ENCODE peak calls at places on chromosomes 16 and 17, in nine cellular contexts. One of them, this sample, is unnamed.

GRCh38 chr16:55569025-55569424 is 2.5 kb downstream of the CAPNS2 start:
- DNase-seq in fibroblast of mammary gland: peak
- DNase-seq in NCI-H1417 treated with DMSO at 0.1 percent for 48 hours: no peak
- DNase-seq in HFF-Myc: no peak
- DNase-seq in activated CD8-positive, alpha-beta memory T cell treated with anti-CD3 and anti-CD28 coated beads for 48 hours: no peak
- DNase-seq in T-helper 2 cell: no peak
- DNase-seq in progenitor cell of endocrine pancreas: no peak
- DNase-seq in substantia nigra: no peak
- DNase-seq in heart left ventricle: no peak
- DNase-seq in this sample: no peak

GRCh38 chr17:9230346-9230745 is 209.0 kb downstream of the NTN1 start:
- DNase-seq in fibroblast of mammary gland: peak
- DNase-seq in NCI-H1417 treated with DMSO at 0.1 percent for 48 hours: no peak
- DNase-seq in HFF-Myc: no peak
- DNase-seq in activated CD8-positive, alpha-beta memory T cell treated with anti-CD3 and anti-CD28 coated beads for 48 hours: no peak
- DNase-seq in T-helper 2 cell: no peak
- DNase-seq in progenitor cell of endocrine pancreas: no peak
- DNase-seq in substantia nigra: no peak
- DNase-seq in heart left ventricle: no peak
- DNase-seq in this sample: no peak

GRCh38 chr17:2929881-2930533 is 133.4 kb downstream of the OR1D5 start:
- DNase-seq in fibroblast of mammary gland: peak
- DNase-seq in NCI-H1417 treated with DMSO at 0.1 percent for 48 hours: no peak
- DNase-seq in HFF-Myc: no peak
- DNase-seq in activated CD8-positive, alpha-beta memory T cell treated with anti-CD3 and anti-CD28 coated beads for 48 hours: no peak
- DNase-seq in T-helper 2 cell: peak
- DNase-seq in progenitor cell of endocrine pancreas: peak
- DNase-seq in substantia nigra: no peak
- DNase-seq in heart left ventricle: no peak
- DNase-seq in this sample: no peak

GRCh38 chr16:14321542-14321941 is 250.4 kb downstream of the MRTFB start:
- DNase-seq in fibroblast of mammary gland: no peak
- DNase-seq in NCI-H1417 treated with DMSO at 0.1 percent for 48 hours: no peak
- DNase-seq in HFF-Myc: no peak
- DNase-seq in activated CD8-positive, alpha-beta memory T cell treated with anti-CD3 and anti-CD28 coated beads for 48 hours: no peak
- DNase-seq in T-helper 2 cell: no peak
- DNase-seq in progenitor cell of endocrine pancreas: no peak
- DNase-seq in substantia nigra: no peak
- DNase-seq in heart left ventricle: peak
- DNase-seq in this sample: no peak

GRCh38 chr17:30376621-30377452 is 1.9 kb upstream of the CPD start:
- DNase-seq in fibroblast of mammary gland: peak
- DNase-seq in NCI-H1417 treated with DMSO at 0.1 percent for 48 hours: peak
- DNase-seq in HFF-Myc: peak
- DNase-seq in activated CD8-positive, alpha-beta memory T cell treated with anti-CD3 and anti-CD28 coated beads for 48 hours: no peak
- DNase-seq in T-helper 2 cell: peak
- DNase-seq in progenitor cell of endocrine pancreas: no peak
- DNase-seq in substantia nigra: no peak
- DNase-seq in heart left ventricle: peak
- DNase-seq in this sample: no peak

GRCh38 chr16:86732621-86733297 is 154.4 kb downstream of the FOXL1 start:
- DNase-seq in fibroblast of mammary gland: peak
- DNase-seq in NCI-H1417 treated with DMSO at 0.1 percent for 48 hours: no peak
- DNase-seq in HFF-Myc: no peak
- DNase-seq in activated CD8-positive, alpha-beta memory T cell treated with anti-CD3 and anti-CD28 coated beads for 48 hours: no peak
- DNase-seq in T-helper 2 cell: no peak
- DNase-seq in progenitor cell of endocrine pancreas: no peak
- DNase-seq in substantia nigra: no peak
- DNase-seq in heart left ventricle: no peak
- DNase-seq in this sample: no peak

GRCh38 chr17:60134396-60135159 is 15.2 kb upstream of the CA4 start:
- DNase-seq in fibroblast of mammary gland: peak
- DNase-seq in NCI-H1417 treated with DMSO at 0.1 percent for 48 hours: no peak
- DNase-seq in HFF-Myc: no peak
- DNase-seq in activated CD8-positive, alpha-beta memory T cell treated with anti-CD3 and anti-CD28 coated beads for 48 hours: no peak
- DNase-seq in T-helper 2 cell: no peak
- DNase-seq in progenitor cell of endocrine pancreas: no peak
- DNase-seq in substantia nigra: no peak
- DNase-seq in heart left ventricle: peak
- DNase-seq in this sample: peak

GRCh38 chr17:1153795-1154546 is 25.8 kb downstream of the ABR start:
- DNase-seq in fibroblast of mammary gland: peak
- DNase-seq in NCI-H1417 treated with DMSO at 0.1 percent for 48 hours: peak
- DNase-seq in HFF-Myc: no peak
- DNase-seq in activated CD8-positive, alpha-beta memory T cell treated with anti-CD3 and anti-CD28 coated beads for 48 hours: no peak
- DNase-seq in T-helper 2 cell: no peak
- DNase-seq in progenitor cell of endocrine pancreas: no peak
- DNase-seq in substantia nigra: peak
- DNase-seq in heart left ventricle: no peak
- DNase-seq in this sample: no peak

GRCh38 chr17:1963250-1963649 is 61.9 kb downstream of the RTN4RL1 start:
- DNase-seq in fibroblast of mammary gland: no peak
- DNase-seq in NCI-H1417 treated with DMSO at 0.1 percent for 48 hours: no peak
- DNase-seq in HFF-Myc: no peak
- DNase-seq in activated CD8-positive, alpha-beta memory T cell treated with anti-CD3 and anti-CD28 coated beads for 48 hours: no peak
- DNase-seq in T-helper 2 cell: no peak
- DNase-seq in progenitor cell of endocrine pancreas: no peak
- DNase-seq in substantia nigra: no peak
- DNase-seq in heart left ventricle: no peak
- DNase-seq in this sample: no peak

GRCh38 chr17:74715144-74715543 is 2.4 kb upstream of the CD300LF start:
- DNase-seq in fibroblast of mammary gland: no peak
- DNase-seq in NCI-H1417 treated with DMSO at 0.1 percent for 48 hours: no peak
- DNase-seq in HFF-Myc: no peak
- DNase-seq in activated CD8-positive, alpha-beta memory T cell treated with anti-CD3 and anti-CD28 coated beads for 48 hours: no peak
- DNase-seq in T-helper 2 cell: no peak
- DNase-seq in progenitor cell of endocrine pancreas: no peak
- DNase-seq in substantia nigra: no peak
- DNase-seq in heart left ventricle: no peak
- DNase-seq in this sample: no peak

GRCh38 chr16:819336-819735 is 18.8 kb upstream of the GNG13 start:
- DNase-seq in fibroblast of mammary gland: no peak
- DNase-seq in NCI-H1417 treated with DMSO at 0.1 percent for 48 hours: no peak
- DNase-seq in HFF-Myc: no peak
- DNase-seq in activated CD8-positive, alpha-beta memory T cell treated with anti-CD3 and anti-CD28 coated beads for 48 hours: no peak
- DNase-seq in T-helper 2 cell: no peak
- DNase-seq in progenitor cell of endocrine pancreas: no peak
- DNase-seq in substantia nigra: no peak
- DNase-seq in heart left ventricle: no peak
- DNase-seq in this sample: peak

GRCh38 chr16:56781565-56781964 is 51.6 kb downstream of the NUP93 start:
- DNase-seq in fibroblast of mammary gland: no peak
- DNase-seq in NCI-H1417 treated with DMSO at 0.1 percent for 48 hours: no peak
- DNase-seq in HFF-Myc: no peak
- DNase-seq in activated CD8-positive, alpha-beta memory T cell treated with anti-CD3 and anti-CD28 coated beads for 48 hours: no peak
- DNase-seq in T-helper 2 cell: no peak
- DNase-seq in progenitor cell of endocrine pancreas: no peak
- DNase-seq in substantia nigra: no peak
- DNase-seq in heart left ventricle: no peak
- DNase-seq in this sample: no peak

GRCh38 chr16:1312459-1312801 is 3.0 kb downstream of the UBE2I start:
- DNase-seq in fibroblast of mammary gland: no peak
- DNase-seq in NCI-H1417 treated with DMSO at 0.1 percent for 48 hours: no peak
- DNase-seq in HFF-Myc: no peak
- DNase-seq in activated CD8-positive, alpha-beta memory T cell treated with anti-CD3 and anti-CD28 coated beads for 48 hours: no peak
- DNase-seq in T-helper 2 cell: no peak
- DNase-seq in progenitor cell of endocrine pancreas: no peak
- DNase-seq in substantia nigra: no peak
- DNase-seq in heart left ventricle: no peak
- DNase-seq in this sample: no peak

GRCh38 chr17:45172541-45173286 is 11.0 kb downstream of the HEXIM2 start:
- DNase-seq in fibroblast of mammary gland: peak
- DNase-seq in NCI-H1417 treated with DMSO at 0.1 percent for 48 hours: no peak
- DNase-seq in HFF-Myc: no peak
- DNase-seq in activated CD8-positive, alpha-beta memory T cell treated with anti-CD3 and anti-CD28 coated beads for 48 hours: no peak
- DNase-seq in T-helper 2 cell: peak
- DNase-seq in progenitor cell of endocrine pancreas: no peak
- DNase-seq in substantia nigra: peak
- DNase-seq in heart left ventricle: peak
- DNase-seq in this sample: no peak

GRCh38 chr17:76452646-76453430 is at the start of gene UBE2O:
- DNase-seq in fibroblast of mammary gland: peak
- DNase-seq in NCI-H1417 treated with DMSO at 0.1 percent for 48 hours: peak
- DNase-seq in HFF-Myc: peak
- DNase-seq in activated CD8-positive, alpha-beta memory T cell treated with anti-CD3 and anti-CD28 coated beads for 48 hours: peak
- DNase-seq in T-helper 2 cell: peak
- DNase-seq in progenitor cell of endocrine pancreas: peak
- DNase-seq in substantia nigra: peak
- DNase-seq in heart left ventricle: peak
- DNase-seq in this sample: peak

GRCh38 chr17:7912927-7913524 is 3.1 kb downstream of the RNF227 start:
- DNase-seq in fibroblast of mammary gland: peak
- DNase-seq in NCI-H1417 treated with DMSO at 0.1 percent for 48 hours: no peak
- DNase-seq in HFF-Myc: peak
- DNase-seq in activated CD8-positive, alpha-beta memory T cell treated with anti-CD3 and anti-CD28 coated beads for 48 hours: no peak
- DNase-seq in T-helper 2 cell: no peak
- DNase-seq in progenitor cell of endocrine pancreas: no peak
- DNase-seq in substantia nigra: no peak
- DNase-seq in heart left ventricle: no peak
- DNase-seq in this sample: no peak

GRCh38 chr16:71917900-71918299 is 22.6 kb downstream of the IST1 start:
- DNase-seq in fibroblast of mammary gland: peak
- DNase-seq in NCI-H1417 treated with DMSO at 0.1 percent for 48 hours: no peak
- DNase-seq in HFF-Myc: peak
- DNase-seq in activated CD8-positive, alpha-beta memory T cell treated with anti-CD3 and anti-CD28 coated beads for 48 hours: no peak
- DNase-seq in T-helper 2 cell: no peak
- DNase-seq in progenitor cell of endocrine pancreas: no peak
- DNase-seq in substantia nigra: no peak
- DNase-seq in heart left ventricle: no peak
- DNase-seq in this sample: no peak

GRCh38 chr16:30839523-30840227 is 52.7 kb upstream of the ZNF629 start:
- DNase-seq in fibroblast of mammary gland: no peak
- DNase-seq in NCI-H1417 treated with DMSO at 0.1 percent for 48 hours: no peak
- DNase-seq in HFF-Myc: no peak
- DNase-seq in activated CD8-positive, alpha-beta memory T cell treated with anti-CD3 and anti-CD28 coated beads for 48 hours: no peak
- DNase-seq in T-helper 2 cell: no peak
- DNase-seq in progenitor cell of endocrine pancreas: no peak
- DNase-seq in substantia nigra: no peak
- DNase-seq in heart left ventricle: no peak
- DNase-seq in this sample: no peak

GRCh38 chr17:40563371-40564052 is 1.8 kb downstream of the CCR7 start:
- DNase-seq in fibroblast of mammary gland: no peak
- DNase-seq in NCI-H1417 treated with DMSO at 0.1 percent for 48 hours: no peak
- DNase-seq in HFF-Myc: no peak
- DNase-seq in activated CD8-positive, alpha-beta memory T cell treated with anti-CD3 and anti-CD28 coated beads for 48 hours: no peak
- DNase-seq in T-helper 2 cell: peak
- DNase-seq in progenitor cell of endocrine pancreas: no peak
- DNase-seq in substantia nigra: no peak
- DNase-seq in heart left ventricle: no peak
- DNase-seq in this sample: no peak

GRCh38 chr17:82101767-82102679 is 4.0 kb upstream of the FASN start:
- DNase-seq in fibroblast of mammary gland: no peak
- DNase-seq in NCI-H1417 treated with DMSO at 0.1 percent for 48 hours: no peak
- DNase-seq in HFF-Myc: no peak
- DNase-seq in activated CD8-positive, alpha-beta memory T cell treated with anti-CD3 and anti-CD28 coated beads for 48 hours: no peak
- DNase-seq in T-helper 2 cell: no peak
- DNase-seq in progenitor cell of endocrine pancreas: no peak
- DNase-seq in substantia nigra: peak
- DNase-seq in heart left ventricle: no peak
- DNase-seq in this sample: no peak

This sample was measured in T-helper 17 cell.